ENCODE peak calls at places on chromosomes 13 and 19, in eight cellular contexts. One of them, this sample, is unnamed.

GRCh38 chr19:48568345-48568886 is 16.4 kb downstream of the SULT2B1 start:
- DNase-seq in heart right ventricle: peak; percentile 80
- DNase-seq in H9: peak; percentile 76
- DNase-seq in PC-3: peak; percentile 83
- DNase-seq in uterus: peak; percentile 80
- DNase-seq in lower lobe of right lung: peak; percentile 85
- DNase-seq in SJCRH30: peak; percentile 81
- DNase-seq in neuronal stem cell: no peak
- DNase-seq in this sample: peak; percentile 94

GRCh38 chr13:111337206-111337605 is 16.8 kb downstream of the TEX29 start:
- DNase-seq in heart right ventricle: peak; percentile 0
- DNase-seq in lower lobe of right lung: no peak
- DNase-seq in H9: peak; percentile 5
- DNase-seq in PC-3: peak; percentile 41
- DNase-seq in neuronal stem cell: no peak
- DNase-seq in uterus: no peak
- DNase-seq in SJCRH30: no peak
- DNase-seq in this sample: no peak

GRCh38 chr13:19158526-19158925 is 23.1 kb downstream of the TUBA3C start:
- DNase-seq in PC-3: no peak
- DNase-seq in uterus: no peak
- DNase-seq in SJCRH30: no peak
- DNase-seq in neuronal stem cell: no peak
- DNase-seq in H9: no peak
- DNase-seq in lower lobe of right lung: no peak
- DNase-seq in heart right ventricle: no peak
- DNase-seq in this sample: no peak

GRCh38 chr19:9958451-9958850 is 22.1 kb upstream of the OLFM2 start:
- DNase-seq in uterus: no peak
- DNase-seq in neuronal stem cell: no peak
- DNase-seq in H9: no peak
- DNase-seq in PC-3: no peak
- DNase-seq in lower lobe of right lung: no peak
- DNase-seq in heart right ventricle: no peak
- DNase-seq in SJCRH30: no peak
- DNase-seq in this sample: no peak

GRCh38 chr19:5691205-5691929 is 1.3 kb downstream of the RPL36 start:
- DNase-seq in heart right ventricle: peak; percentile 81
- DNase-seq in SJCRH30: no peak
- DNase-seq in uterus: peak; percentile 77
- DNase-seq in PC-3: peak; percentile 48
- DNase-seq in neuronal stem cell: no peak
- DNase-seq in H9: peak; percentile 37
- DNase-seq in lower lobe of right lung: peak; percentile 66
- DNase-seq in this sample: peak; percentile 91

GRCh38 chr19:16751701-16752100 is 32.1 kb downstream of the NWD1 start:
- DNase-seq in lower lobe of right lung: no peak
- DNase-seq in PC-3: no peak
- DNase-seq in SJCRH30: no peak
- DNase-seq in uterus: no peak
- DNase-seq in neuronal stem cell: no peak
- DNase-seq in heart right ventricle: no peak
- DNase-seq in H9: no peak
- DNase-seq in this sample: no peak

GRCh38 chr19:1945899-1946298 is 4.9 kb downstream of the CSNK1G2 start:
- DNase-seq in PC-3: peak; percentile 61
- DNase-seq in SJCRH30: peak; percentile 42
- DNase-seq in lower lobe of right lung: no peak
- DNase-seq in heart right ventricle: peak; percentile 32
- DNase-seq in H9: peak; percentile 90
- DNase-seq in neuronal stem cell: no peak
- DNase-seq in uterus: no peak
- DNase-seq in this sample: peak; percentile 76

GRCh38 chr13:113935081-113935511 is 38.8 kb downstream of the C13orf46 start:
- DNase-seq in neuronal stem cell: no peak
- DNase-seq in heart right ventricle: no peak
- DNase-seq in PC-3: no peak
- DNase-seq in SJCRH30: no peak
- DNase-seq in uterus: peak; percentile 23
- DNase-seq in H9: peak; percentile 53
- DNase-seq in lower lobe of right lung: no peak
- DNase-seq in this sample: peak; percentile 68

GRCh38 chr13:44300895-44301638 is 72.6 kb upstream of the SERP2 start:
- DNase-seq in H9: no peak
- DNase-seq in PC-3: peak; percentile 89
- DNase-seq in uterus: peak; percentile 52
- DNase-seq in lower lobe of right lung: no peak
- DNase-seq in SJCRH30: no peak
- DNase-seq in neuronal stem cell: no peak
- DNase-seq in heart right ventricle: peak; percentile 74
- DNase-seq in this sample: no peak

GRCh38 chr19:23273594-23274412 is 23.6 kb upstream of the ZNF724 start:
- DNase-seq in neuronal stem cell: peak; percentile 90
- DNase-seq in lower lobe of right lung: peak; percentile 93
- DNase-seq in H9: peak; percentile 96
- DNase-seq in SJCRH30: peak; percentile 93
- DNase-seq in heart right ventricle: peak; percentile 92
- DNase-seq in uterus: peak; percentile 93
- DNase-seq in PC-3: peak; percentile 94
- DNase-seq in this sample: peak; percentile 96

GRCh38 chr19:35000647-35001501 is 751 bp downstream of the GRAMD1A start:
- DNase-seq in heart right ventricle: no peak
- DNase-seq in neuronal stem cell: no peak
- DNase-seq in PC-3: peak; percentile 30
- DNase-seq in H9: peak; percentile 57
- DNase-seq in uterus: no peak
- DNase-seq in lower lobe of right lung: peak; percentile 62
- DNase-seq in SJCRH30: peak; percentile 34
- DNase-seq in this sample: no peak

GRCh38 chr13:67023088-67023893 is 206.8 kb downstream of the PCDH9 start:
- DNase-seq in lower lobe of right lung: no peak
- DNase-seq in heart right ventricle: no peak
- DNase-seq in PC-3: peak; percentile 21
- DNase-seq in SJCRH30: peak; percentile 72
- DNase-seq in uterus: no peak
- DNase-seq in H9: peak; percentile 25
- DNase-seq in neuronal stem cell: peak; percentile 11
- DNase-seq in this sample: no peak

GRCh38 chr19:15550847-15551182 is 42.5 kb downstream of the CYP4F22 start:
- DNase-seq in uterus: no peak
- DNase-seq in H9: peak; percentile 54
- DNase-seq in neuronal stem cell: no peak
- DNase-seq in heart right ventricle: no peak
- DNase-seq in SJCRH30: no peak
- DNase-seq in lower lobe of right lung: no peak
- DNase-seq in PC-3: no peak
- DNase-seq in this sample: no peak

GRCh38 chr19:35911173-35911572 is 3.1 kb upstream of the TYROBP start:
- DNase-seq in heart right ventricle: no peak
- DNase-seq in lower lobe of right lung: no peak
- DNase-seq in uterus: no peak
- DNase-seq in neuronal stem cell: no peak
- DNase-seq in PC-3: no peak
- DNase-seq in H9: peak; percentile 53
- DNase-seq in SJCRH30: no peak
- DNase-seq in this sample: peak; percentile 20

GRCh38 chr13:103277959-103278673 is 211.9 kb upstream of the SLC10A2 start:
- DNase-seq in neuronal stem cell: no peak
- DNase-seq in PC-3: no peak
- DNase-seq in H9: no peak
- DNase-seq in SJCRH30: no peak
- DNase-seq in heart right ventricle: no peak
- DNase-seq in lower lobe of right lung: no peak
- DNase-seq in uterus: no peak
- DNase-seq in this sample: no peak

GRCh38 chr19:42125536-42125935 is 6.7 kb downstream of the POU2F2 start:
- DNase-seq in heart right ventricle: no peak
- DNase-seq in H9: peak; percentile 51
- DNase-seq in lower lobe of right lung: no peak
- DNase-seq in neuronal stem cell: no peak
- DNase-seq in PC-3: no peak
- DNase-seq in uterus: no peak
- DNase-seq in SJCRH30: no peak
- DNase-seq in this sample: no peak
- H3K4me1 ChIP-seq in heart right ventricle: no peaks in the 10 kb centered on the region
- H3K4me1 ChIP-seq in H9: peaks cover 2% of the 10 kb centered on the region
- H3K4me1 ChIP-seq in lower lobe of right lung: peaks cover 7% of the 10 kb centered on the region
- H3K4me1 ChIP-seq in neuronal stem cell: peaks cover 10% of the 10 kb centered on the region
- H3K4me1 ChIP-seq in PC-3: peaks cover 14% of the 10 kb centered on the region
- H3K4me1 ChIP-seq in uterus: no peaks in the 10 kb centered on the region
- H3K4me1 ChIP-seq in SJCRH30: peaks cover 19% of the 10 kb centered on the region
- H3K4me1 ChIP-seq in this sample: no peaks in the 10 kb centered on the region

GRCh38 chr19:8095354-8095886 is 42.9 kb downstream of the CCL25 start:
- DNase-seq in neuronal stem cell: no peak
- DNase-seq in lower lobe of right lung: no peak
- DNase-seq in H9: no peak
- DNase-seq in PC-3: no peak
- DNase-seq in SJCRH30: no peak
- DNase-seq in heart right ventricle: no peak
- DNase-seq in uterus: no peak
- DNase-seq in this sample: no peak

GRCh38 chr19:8097198-8097597 is 44.6 kb downstream of the CCL25 start:
- DNase-seq in lower lobe of right lung: peak; percentile 27
- DNase-seq in neuronal stem cell: no peak
- DNase-seq in uterus: no peak
- DNase-seq in heart right ventricle: no peak
- DNase-seq in SJCRH30: no peak
- DNase-seq in PC-3: no peak
- DNase-seq in H9: no peak
- DNase-seq in this sample: no peak

GRCh38 chr19:8094336-8094735 is 41.8 kb downstream of the CCL25 start:
- DNase-seq in lower lobe of right lung: peak; percentile 19
- DNase-seq in uterus: no peak
- DNase-seq in neuronal stem cell: no peak
- DNase-seq in H9: no peak
- DNase-seq in heart right ventricle: no peak
- DNase-seq in SJCRH30: no peak
- DNase-seq in PC-3: no peak
- DNase-seq in this sample: no peak

GRCh38 chr19:8097681-8098567 is 45.4 kb downstream of the CCL25 start:
- DNase-seq in H9: no peak
- DNase-seq in lower lobe of right lung: peak; percentile 4
- DNase-seq in uterus: no peak
- DNase-seq in heart right ventricle: no peak
- DNase-seq in SJCRH30: no peak
- DNase-seq in PC-3: no peak
- DNase-seq in neuronal stem cell: no peak
- DNase-seq in this sample: no peak

DNA sequence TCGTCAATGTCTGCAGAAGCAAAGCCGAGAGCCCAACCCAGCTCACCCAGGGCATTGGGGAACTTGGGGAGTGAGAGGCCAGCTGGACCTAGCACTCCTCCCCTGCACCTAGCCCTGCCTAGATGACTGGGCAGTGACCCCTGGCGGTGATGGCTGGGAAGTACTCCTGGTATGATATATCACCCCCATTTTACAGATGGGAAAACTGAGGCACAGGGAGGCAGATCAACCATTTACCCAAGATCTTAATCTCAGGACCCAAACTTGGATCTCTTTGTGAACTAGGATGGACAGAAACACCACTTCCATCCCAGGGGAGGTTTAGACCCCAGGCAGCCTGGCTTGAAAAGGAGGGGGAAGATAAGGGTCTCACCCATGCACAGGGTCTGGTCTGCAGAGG is 43.5 kb downstream of the CCL25 start:
- DNase-seq in uterus: no peak
- DNase-seq in heart right ventricle: no peak
- DNase-seq in H9: no peak
- DNase-seq in PC-3: peak; percentile 19
- DNase-seq in lower lobe of right lung: peak; percentile 34
- DNase-seq in neuronal stem cell: no peak
- DNase-seq in SJCRH30: no peak
- DNase-seq in this sample: no peak
- H3K4me1 ChIP-seq in uterus: no peaks in the 10 kb centered on the region
- H3K4me1 ChIP-seq in heart right ventricle: no peaks in the 10 kb centered on the region
- H3K4me1 ChIP-seq in H9: no peaks in the 10 kb centered on the region
- H3K4me1 ChIP-seq in PC-3: no peaks in the 10 kb centered on the region
- H3K4me1 ChIP-seq in lower lobe of right lung: no peaks in the 10 kb centered on the region
- H3K4me1 ChIP-seq in neuronal stem cell: no peaks in the 10 kb centered on the region
- H3K4me1 ChIP-seq in SJCRH30: no peaks in the 10 kb centered on the region
- H3K4me1 ChIP-seq in this sample: no peaks in the 10 kb centered on the region

DNA sequence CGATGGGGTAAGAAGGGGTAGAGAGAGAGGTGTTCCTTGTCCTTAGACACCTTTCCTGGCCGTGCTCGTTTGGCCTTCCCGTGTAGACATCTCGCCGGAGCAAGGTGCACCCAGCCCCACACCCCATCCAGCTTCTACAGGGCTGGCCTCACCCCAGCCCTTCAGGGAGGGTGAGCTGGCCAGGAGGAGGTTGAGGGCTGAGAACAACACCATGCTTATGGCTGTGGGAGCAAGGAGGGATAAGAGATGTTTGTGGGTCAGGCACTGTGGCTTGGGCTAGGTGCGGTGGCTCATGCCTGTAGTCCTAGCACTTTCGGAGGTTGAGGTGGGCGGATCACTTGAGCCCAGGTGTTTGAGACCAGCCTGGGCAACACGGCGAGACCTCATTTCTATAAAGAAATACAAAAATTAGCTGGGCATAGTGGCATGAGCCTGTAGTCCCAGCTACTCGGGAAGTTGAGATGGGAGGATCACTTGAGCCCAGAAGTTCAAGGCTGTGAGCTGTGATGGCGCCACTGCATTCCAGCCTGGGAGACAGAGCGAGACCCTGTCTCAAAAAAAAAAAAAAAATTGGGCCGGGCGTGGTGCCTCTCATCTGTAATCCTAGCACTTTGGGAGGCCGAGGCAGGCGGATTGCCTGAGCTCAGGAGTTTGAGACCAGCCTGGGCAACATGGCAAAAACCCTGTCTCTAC is 15.5 kb downstream of the SMARCA4 start:
- DNase-seq in heart right ventricle: no peak
- DNase-seq in H9: no peak
- DNase-seq in PC-3: no peak
- DNase-seq in neuronal stem cell: no peak
- DNase-seq in lower lobe of right lung: no peak
- DNase-seq in uterus: no peak
- DNase-seq in SJCRH30: no peak
- DNase-seq in this sample: no peak
- H3K4me1 ChIP-seq in heart right ventricle: peaks cover 27% of the 10 kb centered on the region
- H3K4me1 ChIP-seq in H9: no peaks in the 10 kb centered on the region
- H3K4me1 ChIP-seq in PC-3: no peaks in the 10 kb centered on the region
- H3K4me1 ChIP-seq in neuronal stem cell: peaks cover 2% of the 10 kb centered on the region
- H3K4me1 ChIP-seq in lower lobe of right lung: peaks cover 33% of the 10 kb centered on the region
- H3K4me1 ChIP-seq in uterus: peaks cover 19% of the 10 kb centered on the region
- H3K4me1 ChIP-seq in SJCRH30: no peaks in the 10 kb centered on the region
- H3K4me1 ChIP-seq in this sample: peaks cover 40% of the 10 kb centered on the region

DNA sequence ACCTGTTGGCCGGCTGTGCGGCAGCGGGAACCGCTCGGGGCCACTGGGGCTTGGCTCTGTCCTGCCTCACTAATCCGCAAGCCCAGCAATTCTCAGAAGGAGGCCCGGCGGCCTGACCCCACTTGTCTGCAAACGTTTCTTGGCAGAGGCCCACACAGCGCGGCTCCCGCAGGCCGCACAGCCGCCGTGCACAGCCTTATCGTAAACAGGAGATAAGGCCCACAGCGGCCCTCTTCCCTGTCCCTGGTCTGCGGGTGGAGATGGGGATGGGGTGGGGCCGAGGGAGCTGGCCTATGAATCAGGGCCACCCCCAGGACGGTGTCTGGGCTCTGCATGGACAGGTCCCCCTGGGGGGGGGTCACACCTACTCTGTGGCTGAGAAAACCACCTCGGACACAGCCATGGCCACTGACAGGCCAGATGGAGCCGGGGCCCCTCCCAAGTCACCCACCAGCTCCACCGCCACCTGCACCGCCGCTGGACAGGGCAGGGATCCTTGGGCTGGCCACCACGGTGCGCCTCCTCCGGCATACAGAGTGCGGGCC is 47.8 kb downstream of the COMP start:
- DNase-seq in heart right ventricle: peak; percentile 67
- DNase-seq in SJCRH30: peak; percentile 89
- DNase-seq in H9: peak; percentile 29
- DNase-seq in neuronal stem cell: no peak
- DNase-seq in PC-3: no peak
- DNase-seq in lower lobe of right lung: peak; percentile 82
- DNase-seq in uterus: peak; percentile 74
- DNase-seq in this sample: peak; percentile 91
- H3K4me1 ChIP-seq in heart right ventricle: peaks cover 30% of the 10 kb centered on the region
- H3K4me1 ChIP-seq in SJCRH30: peaks cover 36% of the 10 kb centered on the region
- H3K4me1 ChIP-seq in H9: no peaks in the 10 kb centered on the region
- H3K4me1 ChIP-seq in neuronal stem cell: peaks cover 14% of the 10 kb centered on the region
- H3K4me1 ChIP-seq in PC-3: peaks cover 9% of the 10 kb centered on the region
- H3K4me1 ChIP-seq in lower lobe of right lung: peaks cover 32% of the 10 kb centered on the region
- H3K4me1 ChIP-seq in uterus: peaks cover 5% of the 10 kb centered on the region
- H3K4me1 ChIP-seq in this sample: peaks cover 28% of the 10 kb centered on the region

This sample was measured in kidney.